ENCODE peak calls at places on chromosomes 2 and 18, in ten cellular contexts. One of them, this sample, is unnamed.

GRCh38 chr2:222076978-222077690 is 221.7 kb downstream of the PAX3 start:
- DNase-seq in AG04449: no peak
- DNase-seq in lung: no peak
- DNase-seq in fibroblast of the conjunctiva: no peak
- DNase-seq in activated naive CD4-positive, alpha-beta T cell: no peak
- DNase-seq in activated T-cell treated with anti-CD3 and anti-CD28 coated beads for 1 hour: no peak
- DNase-seq in nephron progenitor cell: no peak
- DNase-seq in HFF-Myc: no peak
- DNase-seq in SHP77: no peak
- DNase-seq in MCF 10A: peak
- DNase-seq in this sample: peak

GRCh38 chr2:168790226-168790902 is 12.1 kb upstream of the NOSTRIN start:
- DNase-seq in HFF-Myc: no peak
- DNase-seq in AG04449: no peak
- DNase-seq in lung: no peak
- DNase-seq in activated naive CD4-positive, alpha-beta T cell: no peak
- DNase-seq in fibroblast of the conjunctiva: no peak
- DNase-seq in SHP77: no peak
- DNase-seq in MCF 10A: no peak
- DNase-seq in activated T-cell treated with anti-CD3 and anti-CD28 coated beads for 1 hour: no peak
- DNase-seq in nephron progenitor cell: no peak
- DNase-seq in this sample: no peak

GRCh38 chr18:44536041-44536440 is 144.6 kb upstream of the SETBP1 start:
- DNase-seq in activated naive CD4-positive, alpha-beta T cell: no peak
- DNase-seq in AG04449: peak
- DNase-seq in fibroblast of the conjunctiva: peak
- DNase-seq in lung: no peak
- DNase-seq in activated T-cell treated with anti-CD3 and anti-CD28 coated beads for 1 hour: no peak
- DNase-seq in MCF 10A: peak
- DNase-seq in SHP77: no peak
- DNase-seq in HFF-Myc: peak
- DNase-seq in nephron progenitor cell: no peak
- DNase-seq in this sample: peak

GRCh38 chr18:8232791-8233190 is 376.4 kb upstream of the RAB12 start:
- DNase-seq in activated naive CD4-positive, alpha-beta T cell: no peak
- DNase-seq in activated T-cell treated with anti-CD3 and anti-CD28 coated beads for 1 hour: no peak
- DNase-seq in HFF-Myc: no peak
- DNase-seq in fibroblast of the conjunctiva: no peak
- DNase-seq in SHP77: no peak
- DNase-seq in lung: no peak
- DNase-seq in MCF 10A: no peak
- DNase-seq in nephron progenitor cell: no peak
- DNase-seq in AG04449: no peak
- DNase-seq in this sample: no peak

GRCh38 chr2:216292886-216293291 is 79.4 kb downstream of the MARCHF4 start:
- DNase-seq in nephron progenitor cell: no peak
- DNase-seq in lung: no peak
- DNase-seq in AG04449: no peak
- DNase-seq in MCF 10A: peak
- DNase-seq in HFF-Myc: no peak
- DNase-seq in activated T-cell treated with anti-CD3 and anti-CD28 coated beads for 1 hour: no peak
- DNase-seq in SHP77: no peak
- DNase-seq in fibroblast of the conjunctiva: no peak
- DNase-seq in activated naive CD4-positive, alpha-beta T cell: no peak
- DNase-seq in this sample: no peak

GRCh38 chr2:178304262-178304661 is 110.0 kb downstream of the OSBPL6 start:
- DNase-seq in activated naive CD4-positive, alpha-beta T cell: no peak
- DNase-seq in SHP77: no peak
- DNase-seq in HFF-Myc: peak
- DNase-seq in nephron progenitor cell: no peak
- DNase-seq in lung: no peak
- DNase-seq in activated T-cell treated with anti-CD3 and anti-CD28 coated beads for 1 hour: no peak
- DNase-seq in fibroblast of the conjunctiva: no peak
- DNase-seq in AG04449: no peak
- DNase-seq in MCF 10A: no peak
- DNase-seq in this sample: no peak

GRCh38 chr18:3595282-3596273 is 145.6 kb downstream of the TGIF1 start:
- DNase-seq in lung: no peak
- DNase-seq in HFF-Myc: peak
- DNase-seq in MCF 10A: peak
- DNase-seq in AG04449: peak
- DNase-seq in fibroblast of the conjunctiva: peak
- DNase-seq in SHP77: peak
- DNase-seq in activated naive CD4-positive, alpha-beta T cell: no peak
- DNase-seq in nephron progenitor cell: no peak
- DNase-seq in activated T-cell treated with anti-CD3 and anti-CD28 coated beads for 1 hour: no peak
- DNase-seq in this sample: peak

GRCh38 chr18:66495844-66496243 is 108.0 kb downstream of the CDH19 start:
- DNase-seq in MCF 10A: peak
- DNase-seq in activated T-cell treated with anti-CD3 and anti-CD28 coated beads for 1 hour: no peak
- DNase-seq in AG04449: no peak
- DNase-seq in nephron progenitor cell: peak
- DNase-seq in lung: peak
- DNase-seq in SHP77: peak
- DNase-seq in fibroblast of the conjunctiva: no peak
- DNase-seq in HFF-Myc: no peak
- DNase-seq in activated naive CD4-positive, alpha-beta T cell: no peak
- DNase-seq in this sample: peak

GRCh38 chr2:234437642-234438321 is 59.1 kb downstream of the ARL4C start:
- DNase-seq in HFF-Myc: no peak
- DNase-seq in nephron progenitor cell: no peak
- DNase-seq in lung: no peak
- DNase-seq in SHP77: peak
- DNase-seq in MCF 10A: no peak
- DNase-seq in fibroblast of the conjunctiva: no peak
- DNase-seq in activated naive CD4-positive, alpha-beta T cell: no peak
- DNase-seq in AG04449: no peak
- DNase-seq in activated T-cell treated with anti-CD3 and anti-CD28 coated beads for 1 hour: no peak
- DNase-seq in this sample: no peak

GRCh38 chr18:24959100-24959499 is 392.9 kb downstream of the ZNF521 start:
- DNase-seq in lung: no peak
- DNase-seq in fibroblast of the conjunctiva: no peak
- DNase-seq in AG04449: no peak
- DNase-seq in SHP77: no peak
- DNase-seq in activated T-cell treated with anti-CD3 and anti-CD28 coated beads for 1 hour: no peak
- DNase-seq in MCF 10A: no peak
- DNase-seq in HFF-Myc: no peak
- DNase-seq in nephron progenitor cell: peak
- DNase-seq in activated naive CD4-positive, alpha-beta T cell: no peak
- DNase-seq in this sample: peak

GRCh38 chr2:165637396-165637795 is 156.7 kb downstream of the GALNT3 start:
- DNase-seq in nephron progenitor cell: no peak
- DNase-seq in HFF-Myc: peak
- DNase-seq in SHP77: no peak
- DNase-seq in MCF 10A: no peak
- DNase-seq in AG04449: no peak
- DNase-seq in activated naive CD4-positive, alpha-beta T cell: no peak
- DNase-seq in fibroblast of the conjunctiva: no peak
- DNase-seq in lung: no peak
- DNase-seq in activated T-cell treated with anti-CD3 and anti-CD28 coated beads for 1 hour: no peak
- DNase-seq in this sample: no peak

GRCh38 chr2:48065971-48066370 is 159.7 kb upstream of the FBXO11 start:
- DNase-seq in SHP77: no peak
- DNase-seq in AG04449: no peak
- DNase-seq in lung: no peak
- DNase-seq in activated T-cell treated with anti-CD3 and anti-CD28 coated beads for 1 hour: no peak
- DNase-seq in fibroblast of the conjunctiva: no peak
- DNase-seq in MCF 10A: no peak
- DNase-seq in HFF-Myc: no peak
- DNase-seq in activated naive CD4-positive, alpha-beta T cell: no peak
- DNase-seq in nephron progenitor cell: no peak
- DNase-seq in this sample: no peak

GRCh38 chr2:208025814-208026184 is 472 bp upstream of the PLEKHM3 start:
- DNase-seq in lung: no peak
- DNase-seq in activated T-cell treated with anti-CD3 and anti-CD28 coated beads for 1 hour: no peak
- DNase-seq in AG04449: no peak
- DNase-seq in HFF-Myc: no peak
- DNase-seq in MCF 10A: no peak
- DNase-seq in SHP77: peak
- DNase-seq in fibroblast of the conjunctiva: no peak
- DNase-seq in activated naive CD4-positive, alpha-beta T cell: peak
- DNase-seq in nephron progenitor cell: no peak
- DNase-seq in this sample: no peak

GRCh38 chr18:76452357-76452756 is 42.7 kb downstream of the ZNF516 start:
- DNase-seq in lung: no peak
- DNase-seq in AG04449: no peak
- DNase-seq in fibroblast of the conjunctiva: no peak
- DNase-seq in HFF-Myc: no peak
- DNase-seq in MCF 10A: no peak
- DNase-seq in SHP77: peak
- DNase-seq in activated naive CD4-positive, alpha-beta T cell: no peak
- DNase-seq in nephron progenitor cell: no peak
- DNase-seq in activated T-cell treated with anti-CD3 and anti-CD28 coated beads for 1 hour: no peak
- DNase-seq in this sample: peak

GRCh38 chr2:222577341-222577740 is 78.6 kb downstream of the FARSB start:
- DNase-seq in activated naive CD4-positive, alpha-beta T cell: no peak
- DNase-seq in AG04449: no peak
- DNase-seq in activated T-cell treated with anti-CD3 and anti-CD28 coated beads for 1 hour: no peak
- DNase-seq in fibroblast of the conjunctiva: no peak
- DNase-seq in MCF 10A: no peak
- DNase-seq in SHP77: no peak
- DNase-seq in HFF-Myc: no peak
- DNase-seq in lung: no peak
- DNase-seq in nephron progenitor cell: no peak
- DNase-seq in this sample: no peak

GRCh38 chr2:135246856-135247255 is 194.8 kb downstream of the RAB3GAP1 start:
- DNase-seq in lung: no peak
- DNase-seq in SHP77: no peak
- DNase-seq in fibroblast of the conjunctiva: no peak
- DNase-seq in AG04449: no peak
- DNase-seq in nephron progenitor cell: no peak
- DNase-seq in activated naive CD4-positive, alpha-beta T cell: no peak
- DNase-seq in HFF-Myc: no peak
- DNase-seq in activated T-cell treated with anti-CD3 and anti-CD28 coated beads for 1 hour: no peak
- DNase-seq in MCF 10A: no peak
- DNase-seq in this sample: no peak

GRCh38 chr18:25685088-25685487 is 333.1 kb upstream of the ZNF521 start:
- DNase-seq in activated T-cell treated with anti-CD3 and anti-CD28 coated beads for 1 hour: no peak
- DNase-seq in AG04449: no peak
- DNase-seq in activated naive CD4-positive, alpha-beta T cell: no peak
- DNase-seq in fibroblast of the conjunctiva: no peak
- DNase-seq in SHP77: no peak
- DNase-seq in nephron progenitor cell: no peak
- DNase-seq in lung: no peak
- DNase-seq in HFF-Myc: no peak
- DNase-seq in MCF 10A: no peak
- DNase-seq in this sample: no peak

GRCh38 chr2:238964544-238965113 is 116.7 kb downstream of the TWIST2 start:
- DNase-seq in activated naive CD4-positive, alpha-beta T cell: no peak
- DNase-seq in AG04449: no peak
- DNase-seq in fibroblast of the conjunctiva: no peak
- DNase-seq in lung: no peak
- DNase-seq in MCF 10A: no peak
- DNase-seq in activated T-cell treated with anti-CD3 and anti-CD28 coated beads for 1 hour: no peak
- DNase-seq in SHP77: no peak
- DNase-seq in HFF-Myc: no peak
- DNase-seq in nephron progenitor cell: no peak
- DNase-seq in this sample: no peak

GRCh38 chr2:157261199-157261782 is 3.8 kb downstream of the GALNT5 start:
- DNase-seq in HFF-Myc: peak
- DNase-seq in MCF 10A: peak
- DNase-seq in SHP77: peak
- DNase-seq in activated T-cell treated with anti-CD3 and anti-CD28 coated beads for 1 hour: no peak
- DNase-seq in AG04449: no peak
- DNase-seq in activated naive CD4-positive, alpha-beta T cell: peak
- DNase-seq in nephron progenitor cell: no peak
- DNase-seq in lung: peak
- DNase-seq in fibroblast of the conjunctiva: peak
- DNase-seq in this sample: peak

GRCh38 chr2:97911210-97911921 is 84.4 kb downstream of the TMEM131 start:
- DNase-seq in fibroblast of the conjunctiva: no peak
- DNase-seq in nephron progenitor cell: no peak
- DNase-seq in HFF-Myc: no peak
- DNase-seq in AG04449: no peak
- DNase-seq in MCF 10A: no peak
- DNase-seq in activated T-cell treated with anti-CD3 and anti-CD28 coated beads for 1 hour: no peak
- DNase-seq in activated naive CD4-positive, alpha-beta T cell: no peak
- DNase-seq in lung: no peak
- DNase-seq in SHP77: no peak
- DNase-seq in this sample: peak

GRCh38 chr2:29731948-29732347 is 189.4 kb downstream of the ALK start:
- DNase-seq in activated T-cell treated with anti-CD3 and anti-CD28 coated beads for 1 hour: no peak
- DNase-seq in activated naive CD4-positive, alpha-beta T cell: no peak
- DNase-seq in SHP77: no peak
- DNase-seq in nephron progenitor cell: no peak
- DNase-seq in MCF 10A: no peak
- DNase-seq in HFF-Myc: no peak
- DNase-seq in AG04449: no peak
- DNase-seq in lung: no peak
- DNase-seq in fibroblast of the conjunctiva: no peak
- DNase-seq in this sample: no peak

GRCh38 chr2:225452677-225453076 is 53.2 kb downstream of the NYAP2 start:
- DNase-seq in lung: no peak
- DNase-seq in nephron progenitor cell: no peak
- DNase-seq in activated T-cell treated with anti-CD3 and anti-CD28 coated beads for 1 hour: no peak
- DNase-seq in SHP77: no peak
- DNase-seq in fibroblast of the conjunctiva: no peak
- DNase-seq in activated naive CD4-positive, alpha-beta T cell: no peak
- DNase-seq in AG04449: no peak
- DNase-seq in MCF 10A: peak
- DNase-seq in HFF-Myc: no peak
- DNase-seq in this sample: no peak

GRCh38 chr2:145752091-145752806 is 1232.3 kb upstream of the ZEB2 start:
- DNase-seq in activated T-cell treated with anti-CD3 and anti-CD28 coated beads for 1 hour: no peak
- DNase-seq in fibroblast of the conjunctiva: peak
- DNase-seq in nephron progenitor cell: peak
- DNase-seq in MCF 10A: peak
- DNase-seq in SHP77: peak
- DNase-seq in lung: peak
- DNase-seq in AG04449: peak
- DNase-seq in activated naive CD4-positive, alpha-beta T cell: no peak
- DNase-seq in HFF-Myc: peak
- DNase-seq in this sample: peak

GRCh38 chr2:129891341-129892320 is 87.8 kb upstream of the RAB6C start:
- DNase-seq in activated naive CD4-positive, alpha-beta T cell: no peak
- DNase-seq in AG04449: no peak
- DNase-seq in SHP77: no peak
- DNase-seq in lung: no peak
- DNase-seq in activated T-cell treated with anti-CD3 and anti-CD28 coated beads for 1 hour: no peak
- DNase-seq in fibroblast of the conjunctiva: no peak
- DNase-seq in HFF-Myc: no peak
- DNase-seq in nephron progenitor cell: no peak
- DNase-seq in MCF 10A: no peak
- DNase-seq in this sample: no peak

GRCh38 chr2:8574196-8575010 is 107.5 kb upstream of the ID2 start:
- DNase-seq in fibroblast of the conjunctiva: no peak
- DNase-seq in SHP77: peak
- DNase-seq in AG04449: no peak
- DNase-seq in activated naive CD4-positive, alpha-beta T cell: no peak
- DNase-seq in HFF-Myc: no peak
- DNase-seq in MCF 10A: peak
- DNase-seq in activated T-cell treated with anti-CD3 and anti-CD28 coated beads for 1 hour: no peak
- DNase-seq in nephron progenitor cell: no peak
- DNase-seq in lung: no peak
- DNase-seq in this sample: peak

GRCh38 chr2:11288431-11288830 is 56.0 kb downstream of the ROCK2 start:
- DNase-seq in nephron progenitor cell: no peak
- DNase-seq in AG04449: no peak
- DNase-seq in HFF-Myc: no peak
- DNase-seq in lung: no peak
- DNase-seq in activated T-cell treated with anti-CD3 and anti-CD28 coated beads for 1 hour: no peak
- DNase-seq in MCF 10A: no peak
- DNase-seq in fibroblast of the conjunctiva: no peak
- DNase-seq in activated naive CD4-positive, alpha-beta T cell: no peak
- DNase-seq in SHP77: no peak
- DNase-seq in this sample: no peak

GRCh38 chr2:188434018-188434417 is 142.3 kb downstream of the GULP1 start:
- DNase-seq in activated naive CD4-positive, alpha-beta T cell: no peak
- DNase-seq in MCF 10A: no peak
- DNase-seq in fibroblast of the conjunctiva: no peak
- DNase-seq in SHP77: no peak
- DNase-seq in activated T-cell treated with anti-CD3 and anti-CD28 coated beads for 1 hour: no peak
- DNase-seq in HFF-Myc: no peak
- DNase-seq in AG04449: no peak
- DNase-seq in nephron progenitor cell: no peak
- DNase-seq in lung: no peak
- DNase-seq in this sample: no peak

GRCh38 chr2:201260302-201260800 is at the start of gene CASP8:
- DNase-seq in fibroblast of the conjunctiva: peak
- DNase-seq in MCF 10A: peak
- DNase-seq in activated T-cell treated with anti-CD3 and anti-CD28 coated beads for 1 hour: peak
- DNase-seq in SHP77: no peak
- DNase-seq in lung: peak
- DNase-seq in HFF-Myc: peak
- DNase-seq in AG04449: no peak
- DNase-seq in activated naive CD4-positive, alpha-beta T cell: no peak
- DNase-seq in nephron progenitor cell: no peak
- DNase-seq in this sample: peak